ENCODE peak calls at places on chromosome 17, in five cellular contexts. L, M, E, T and W are unnamed samples.

GRCh38 chr17:81516439-81516838 is 3.8 kb upstream of the ACTG1 start:
- DNase-seq in L (peak; percentile 11), M (no peak), E (no peak), T (peak; percentile 55), W (no peak)

GRCh38 chr17:41580244-41580575 is 6.5 kb downstream of the KRT14 start:
- DNase-seq in L (no peak), M (no peak), E (no peak), T (no peak), W (no peak)

GRCh38 chr17:17926840-17927449 is 45.3 kb downstream of the TOM1L2 start:
- DNase-seq in L (no peak), M (no peak), E (no peak), T (no peak), W (no peak)

GRCh38 chr17:80168371-80168770 is 1.5 kb upstream of the CARD14 start:
- DNase-seq in L (no peak), M (no peak), E (no peak), T (no peak), W (no peak)

GRCh38 chr17:35948092-35948491 is 4.6 kb upstream of the LYZL6 start:
- DNase-seq in L (no peak), M (no peak), E (no peak), T (no peak), W (no peak)

GRCh38 chr17:6187836-6188235 is 117.7 kb downstream of the WSCD1 start:
- DNase-seq in L (no peak), M (peak; percentile 64), E (no peak), T (no peak), W (no peak)

GRCh38 chr17:28327031-28327607 is 8.1 kb downstream of the TMEM97 start:
- DNase-seq in L (no peak), M (no peak), E (peak; percentile 16), T (no peak), W (no peak)

GRCh38 chr17:78980624-78980972 is 875 bp upstream of the LGALS3BP start:
- DNase-seq in L (no peak), M (no peak), E (no peak), T (no peak), W (no peak)

GRCh38 chr17:72092710-72093322 is 28.0 kb upstream of the SOX9 start:
- DNase-seq in L (no peak), M (peak; percentile 13), E (no peak), T (no peak), W (no peak)

GRCh38 chr17:81551458-81552243 is 502 bp downstream of the FAAP100 start:
- DNase-seq in L (peak; percentile 54), M (no peak), E (no peak), T (no peak), W (peak; percentile 13)

GRCh38 chr17:27540300-27541105 is 84.3 kb downstream of the KSR1 start:
- DNase-seq in L (peak; percentile 85), M (peak; percentile 94), E (peak; percentile 92), T (peak; percentile 92), W (peak; percentile 49)

GRCh38 chr17:204427-205175 is 23.2 kb upstream of the DOC2B start:
- DNase-seq in L (no peak), M (no peak), E (no peak), T (no peak), W (no peak)

GRCh38 chr17:65268832-65269231 is 131.7 kb downstream of the RGS9 start:
- DNase-seq in L (no peak), M (no peak), E (no peak), T (no peak), W (no peak)

GRCh38 chr17:17107891-17108680 is 65.8 kb downstream of the MPRIP start:
- DNase-seq in L (no peak), M (no peak), E (peak; percentile 39), T (no peak), W (no peak)

GRCh38 chr17:45936610-45937009 is 42.3 kb downstream of the MAPT start:
- DNase-seq in L (no peak), M (no peak), E (no peak), T (no peak), W (no peak)

GRCh38 chr17:41666708-41667279 is 21.9 kb upstream of the EIF1 start:
- DNase-seq in L (peak; percentile 91), M (peak; percentile 95), E (peak; percentile 88), T (peak; percentile 90), W (peak; percentile 89)

GRCh38 chr17:10059684-10060211 is 138.7 kb downstream of the GAS7 start:
- DNase-seq in L (peak; percentile 41), M (peak; percentile 86), E (no peak), T (no peak), W (no peak)

GRCh38 chr17:32803544-32803943 is 73.4 kb downstream of the MYO1D start:
- DNase-seq in L (no peak), M (no peak), E (no peak), T (no peak), W (no peak)

GRCh38 chr17:27378482-27379200 is 77.6 kb upstream of the KSR1 start:
- DNase-seq in L (no peak), M (peak; percentile 20), E (no peak), T (no peak), W (no peak)

GRCh38 chr17:46157443-46158107 is 35.7 kb downstream of the KANSL1 start:
- DNase-seq in L (no peak), M (no peak), E (no peak), T (no peak), W (no peak)

GRCh38 chr17:45050680-45051059 is 762 bp downstream of the DCAKD start:
- DNase-seq in L (peak; percentile 33), M (no peak), E (no peak), T (no peak), W (no peak)

GRCh38 chr17:78798695-78799559 is 16.9 kb upstream of the CYTH1 start:
- DNase-seq in L (no peak), M (no peak), E (no peak), T (no peak), W (no peak)

GRCh38 chr17:27497696-27498095 is 41.4 kb downstream of the KSR1 start:
- DNase-seq in L (no peak), M (no peak), E (no peak), T (no peak), W (no peak)

GRCh38 chr17:57602896-57603295 is 142.2 kb downstream of the CCDC182 start:
- DNase-seq in L (no peak), M (peak; percentile 21), E (no peak), T (no peak), W (no peak)

GRCh38 chr17:81223758-81224122 is 975 bp upstream of the CEP131 start:
- DNase-seq in L (peak; percentile 31), M (no peak), E (no peak), T (no peak), W (no peak)

GRCh38 chr17:32926183-32926582 is 1.8 kb upstream of the TMEM98 start:
- DNase-seq in L (no peak), M (no peak), E (no peak), T (no peak), W (no peak)

GRCh38 chr17:45019177-45019711 is 32.2 kb downstream of the DCAKD start:
- DNase-seq in L (peak; percentile 51), M (no peak), E (peak; percentile 61), T (peak; percentile 74), W (no peak)

GRCh38 chr17:9817086-9817485 is 4.8 kb downstream of the GSG1L2 start:
- DNase-seq in L (peak; percentile 13), M (no peak), E (peak; percentile 37), T (no peak), W (no peak)

GRCh38 chr17:40314557-40314953 is 5.6 kb downstream of the RARA start:
- DNase-seq in L (peak; percentile 92), M (peak; percentile 95), E (peak; percentile 95), T (peak; percentile 69), W (no peak)

GRCh38 chr17:74230896-74231295 is 17.5 kb downstream of the TTYH2 start:
- DNase-seq in L (no peak), M (no peak), E (no peak), T (no peak), W (no peak)

GRCh38 chr17:61504697-61505096 is 52.5 kb downstream of the TBX4 start:
- DNase-seq in L (no peak), M (no peak), E (no peak), T (no peak), W (no peak)

GRCh38 chr17:78137392-78138203 is 7.0 kb downstream of the TMC8 start:
- DNase-seq in L (peak; percentile 32), M (peak; percentile 82), E (no peak), T (no peak), W (no peak)

GRCh38 chr17:9209347-9209746 is 188.0 kb downstream of the NTN1 start:
- DNase-seq in L (no peak), M (no peak), E (no peak), T (no peak), W (no peak)

DNA sequence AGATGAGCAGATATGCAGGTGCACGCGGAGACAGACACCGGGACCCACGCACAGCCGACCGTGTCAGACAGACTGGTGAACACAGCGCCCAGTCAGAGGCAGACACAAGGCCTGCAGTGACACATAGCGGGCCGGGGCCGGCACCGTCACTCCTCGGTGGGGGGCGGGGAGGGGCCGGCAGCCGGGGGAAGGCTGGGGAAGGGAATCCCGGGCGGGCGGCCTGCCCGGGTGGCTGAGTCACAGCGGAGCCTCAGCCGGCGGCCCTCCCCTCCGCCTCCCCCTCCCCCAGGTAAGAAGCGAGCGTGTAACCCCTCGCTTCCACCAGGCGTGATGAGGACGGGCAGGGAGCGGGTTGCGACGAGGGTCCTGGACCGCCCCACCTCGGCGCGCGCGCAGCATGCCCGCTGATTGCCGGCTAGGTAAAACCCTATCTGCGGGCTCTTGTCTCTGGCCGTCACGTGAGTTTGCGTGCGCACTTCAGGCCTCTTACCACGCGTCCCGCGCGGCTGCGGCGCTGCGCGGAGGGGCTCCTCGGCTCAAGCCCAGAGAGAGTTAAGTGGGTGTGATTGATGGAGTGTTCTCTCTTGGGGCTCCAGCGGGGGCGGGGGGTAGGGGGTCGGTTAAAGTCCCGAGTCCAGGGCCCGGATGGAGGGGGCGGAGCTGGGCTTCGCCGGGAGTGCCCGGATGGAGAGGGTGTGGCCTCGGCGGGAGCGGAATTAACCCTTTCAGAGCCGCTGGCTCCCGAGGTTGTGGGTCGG is 7.8 kb downstream of the KDM6B start:
- DNase-seq in L (peak; percentile 92), M (peak; percentile 95), E (peak; percentile 91), T (peak; percentile 96), W (peak; percentile 89)
- TF ChIP-seq CTCF in L (no peak), M (no peak), E (no peak), T (no peak), W (peak; percentile 21)

GRCh38 chr17:13609953-13610352 is 8.2 kb upstream of the HS3ST3A1 start:
- DNase-seq in L (no peak), M (no peak), E (no peak), T (no peak), W (no peak)
- H3K4me1 ChIP-seq in L (no peaks in the 10 kb centered on the region), M (no peaks in the 10 kb centered on the region), E (no peaks in the 10 kb centered on the region), T (no peaks in the 10 kb centered on the region), W (no peaks in the 10 kb centered on the region)

DNA sequence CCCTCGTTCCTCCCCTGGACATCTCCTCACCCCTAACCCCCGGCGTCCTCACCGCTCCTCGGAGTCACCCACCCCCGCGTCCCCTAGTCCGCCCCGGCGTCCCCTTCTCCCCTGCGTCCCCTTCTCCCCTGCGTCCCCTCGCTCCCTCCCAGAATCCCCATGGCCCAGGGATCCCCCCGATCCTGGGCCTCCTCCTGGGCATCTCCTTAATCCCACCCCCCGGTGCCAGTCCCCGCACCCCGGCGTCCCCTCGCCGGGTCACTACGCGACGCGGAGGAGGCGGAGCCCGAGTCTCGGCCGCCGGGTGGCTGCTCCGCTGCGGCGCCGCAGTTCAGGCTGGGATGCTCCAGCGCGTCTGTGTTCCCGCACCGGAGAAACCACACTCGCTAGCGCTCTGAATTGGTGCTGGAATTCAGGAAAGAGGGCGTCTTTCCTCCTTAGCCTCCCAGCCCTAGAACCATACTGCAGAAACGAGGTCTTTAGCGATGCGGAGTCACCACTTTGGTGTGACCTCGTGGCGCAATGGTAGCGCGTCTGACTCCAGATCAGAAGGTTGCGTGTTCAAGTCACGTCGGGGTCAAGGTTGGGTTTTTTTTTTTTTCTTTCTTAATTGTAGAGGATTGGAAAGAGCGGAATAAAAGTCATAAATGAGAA is 25.9 kb upstream of the SLC47A1 start:
- DNase-seq in L (peak; percentile 91), M (peak; percentile 89), E (peak; percentile 91), T (peak; percentile 94), W (peak; percentile 92)
- TF ChIP-seq EP300 in L (no peak), M (no peak), E (no peak), T (no peak), W (no peak)

GRCh38 chr17:76843703-76844484 is 24.3 kb upstream of the MGAT5B start:
- DNase-seq in L (no peak), M (no peak), E (no peak), T (no peak), W (no peak)
- TF ChIP-seq CTCF in L (no peak), M (no peak), E (no peak), T (no peak), W (no peak)